ENCODE peak calls at places on chromosome 16, in five cellular contexts. B is heart left ventricle; N is vagina; A is A549; F is CD8-positive, alpha-beta T cell. V is an unnamed sample. For H3K4me1, the result is how much of the 10 kb centered on the place peaks cover.

GRCh38 chr16:47392114-47392513 is 68.7 kb downstream of the ITFG1 start:
- DNase-seq in N (no peak), B (no peak), A (no peak), F (no peak), V (no peak)

GRCh38 chr16:57911711-57912110 is 59.2 kb downstream of the CNGB1 start:
- DNase-seq in A (no peak), F (no peak), B (no peak), N (no peak), V (no peak)

GRCh38 chr16:31033709-31034492 is 543 bp downstream of the STX4 start:
- DNase-seq in N (no peak), A (peak), F (peak), B (peak), V (no peak)

GRCh38 chr16:55832425-55832787 is 490 bp downstream of the CES1 start:
- DNase-seq in A (no peak), N (peak), B (no peak), F (no peak), V (no peak)

GRCh38 chr16:66204761-66205160 is 161.7 kb upstream of the CDH5 start:
- DNase-seq in F (no peak), N (no peak), A (no peak), B (no peak), V (no peak)

GRCh38 chr16:86836503-86837125 is 258.3 kb downstream of the FOXL1 start:
- DNase-seq in F (no peak), N (no peak), A (no peak), B (no peak), V (peak)

GRCh38 chr16:17448640-17449638 is 21.8 kb downstream of the XYLT1 start:
- DNase-seq in N (no peak), F (peak), B (peak), A (no peak), V (no peak)

GRCh38 chr16:29256501-29256981 is 150.0 kb downstream of the NPIPB11 start:
- DNase-seq in A (no peak), F (no peak), N (peak), B (no peak), V (no peak)

GRCh38 chr16:30771726-30772125 is 9.6 kb downstream of the RNF40 start:
- DNase-seq in N (no peak), A (no peak), B (no peak), F (no peak), V (no peak)

GRCh38 chr16:31382485-31383161 is 10.5 kb upstream of the ITGAD start:
- DNase-seq in N (no peak), B (peak), F (peak), A (peak), V (peak)

GRCh38 chr16:89721644-89722391 is 481 bp downstream of the ZNF276 start:
- DNase-seq in F (peak), A (peak), B (peak), N (no peak), V (peak)

GRCh38 chr16:56551796-56552738 is 12.8 kb upstream of the MT4 start:
- DNase-seq in N (no peak), B (no peak), F (no peak), A (no peak), V (no peak)

GRCh38 chr16:54066451-54067056 is 220.0 kb downstream of the IRX3 start:
- DNase-seq in N (no peak), B (no peak), A (no peak), F (no peak), V (peak)

GRCh38 chr16:17510532-17510931 is 39.8 kb upstream of the XYLT1 start:
- DNase-seq in A (no peak), B (no peak), N (no peak), F (no peak), V (no peak)

GRCh38 chr16:58119509-58119845 is 9.7 kb downstream of the CFAP20 start:
- DNase-seq in N (no peak), B (no peak), F (no peak), A (no peak), V (no peak)

GRCh38 chr16:24146523-24146922 is 109.6 kb upstream of the CACNG3 start:
- DNase-seq in A (no peak), B (no peak), F (no peak), N (no peak), V (no peak)
- H3K4me1 ChIP-seq in A (under half), B (under half), F (under half), N (under half), V (under half)

DNA sequence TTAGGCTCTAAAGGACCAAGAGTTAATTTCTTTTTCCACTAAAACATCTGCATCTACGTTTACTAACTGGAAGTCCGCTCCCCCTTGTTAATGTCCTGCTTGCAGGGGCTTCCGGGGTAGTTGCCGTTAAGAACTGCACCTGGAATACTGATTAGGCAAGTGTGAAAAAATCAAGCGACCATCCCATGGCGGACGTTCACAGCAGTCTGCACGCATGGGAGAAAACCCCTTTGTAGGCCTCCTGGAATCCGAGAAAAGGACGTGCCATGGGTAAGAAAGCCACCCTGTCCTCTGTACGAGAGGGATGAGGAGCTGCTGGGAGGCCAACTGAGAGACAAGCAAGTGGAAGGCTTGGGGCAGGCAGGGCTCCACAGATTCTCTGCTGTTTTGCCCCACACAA is 14.9 kb downstream of the SNN start:
- DNase-seq in N (no peak), B (no peak), F (no peak), A (no peak), V (no peak)
- H3K4me1 ChIP-seq in N (under half), B (half or more), F (under half), A (under half), V (under half)

DNA sequence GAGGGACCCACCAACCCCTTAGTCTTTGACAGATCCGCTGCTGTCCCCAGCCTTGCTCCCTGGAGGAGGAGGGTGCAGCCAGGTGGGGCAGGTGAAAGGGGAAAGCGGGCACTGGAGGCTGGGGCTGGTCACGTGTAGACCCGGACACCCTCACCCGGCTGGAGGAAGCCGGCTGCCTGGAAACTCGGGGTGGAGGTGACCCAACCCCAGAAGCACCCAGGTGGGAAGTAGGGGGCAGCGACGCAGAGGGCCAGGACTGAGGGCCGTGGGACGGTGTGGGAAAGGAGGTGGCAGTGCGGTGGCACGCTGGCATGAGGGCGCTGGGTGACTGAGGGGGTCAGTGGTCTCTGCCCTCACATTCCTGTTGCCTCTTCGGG is 2.7 kb downstream of the TRAF7 start:
- DNase-seq in N (no peak), B (no peak), A (no peak), F (no peak), V (no peak)
- H3K4me1 ChIP-seq in N (half or more), B (half or more), A (under half), F (under half), V (under half)

GRCh38 chr16:23334421-23334853 is 32.3 kb downstream of the SCNN1B start:
- DNase-seq in N (no peak), A (no peak), B (no peak), F (no peak), V (no peak)
- H3K4me1 ChIP-seq in N (under half), A (under half), B (under half), F (under half), V (under half)

GRCh38 chr16:68085259-68086071 is at the start of gene NFATC3:
- DNase-seq in F (peak), N (peak), B (peak), A (peak), V (peak)
- H3K4me1 ChIP-seq in F (half or more), N (half or more), B (half or more), A (under half), V (under half)

V was measured in foreskin keratinocyte.